ENCODE peak calls at places on chromosomes 4 and X, in eight cellular contexts. One of them, this sample, is unnamed.

GRCh38 chrX:30939928-30940327 is 50.9 kb upstream of the TAB3 start:
- DNase-seq in ACHN: no peak
- DNase-seq in left lung: no peak
- DNase-seq in adrenal gland: no peak
- DNase-seq in NCI-H1092: no peak
- DNase-seq in HT-29: no peak
- DNase-seq in T-helper 1 cell: no peak
- DNase-seq in GM12865: no peak
- DNase-seq in this sample: no peak

GRCh38 chr4:67584496-67584895 is 26.0 kb downstream of the STAP1 start:
- DNase-seq in ACHN: no peak
- DNase-seq in left lung: no peak
- DNase-seq in adrenal gland: no peak
- DNase-seq in NCI-H1092: no peak
- DNase-seq in HT-29: no peak
- DNase-seq in T-helper 1 cell: no peak
- DNase-seq in GM12865: no peak
- DNase-seq in this sample: no peak

GRCh38 chr4:97530676-97531075 is 612.6 kb downstream of the STPG2 start:
- DNase-seq in ACHN: no peak
- DNase-seq in left lung: no peak
- DNase-seq in adrenal gland: no peak
- DNase-seq in NCI-H1092: no peak
- DNase-seq in HT-29: no peak
- DNase-seq in T-helper 1 cell: no peak
- DNase-seq in GM12865: no peak
- DNase-seq in this sample: no peak

GRCh38 chr4:77819409-77819835 is 254 bp upstream of the CNOT6L start:
- DNase-seq in ACHN: no peak
- DNase-seq in left lung: no peak
- DNase-seq in adrenal gland: no peak
- DNase-seq in NCI-H1092: no peak
- DNase-seq in HT-29: no peak
- DNase-seq in T-helper 1 cell: no peak
- DNase-seq in GM12865: no peak
- DNase-seq in this sample: peak

GRCh38 chr4:33104190-33104773 is 2384.1 kb downstream of the PCDH7 start:
- DNase-seq in ACHN: no peak
- DNase-seq in left lung: no peak
- DNase-seq in adrenal gland: no peak
- DNase-seq in NCI-H1092: no peak
- DNase-seq in HT-29: no peak
- DNase-seq in T-helper 1 cell: no peak
- DNase-seq in GM12865: peak
- DNase-seq in this sample: no peak

GRCh38 chrX:150184487-150184886 is 178.6 kb upstream of the MAMLD1 start:
- DNase-seq in ACHN: no peak
- DNase-seq in left lung: no peak
- DNase-seq in adrenal gland: no peak
- DNase-seq in NCI-H1092: no peak
- DNase-seq in HT-29: no peak
- DNase-seq in T-helper 1 cell: no peak
- DNase-seq in GM12865: no peak
- DNase-seq in this sample: no peak

GRCh38 chr4:1775731-1776500 is 17.2 kb upstream of the FGFR3 start:
- DNase-seq in ACHN: peak
- DNase-seq in left lung: no peak
- DNase-seq in adrenal gland: no peak
- DNase-seq in NCI-H1092: no peak
- DNase-seq in HT-29: no peak
- DNase-seq in T-helper 1 cell: no peak
- DNase-seq in GM12865: no peak
- DNase-seq in this sample: no peak

GRCh38 chr4:152776352-152776751 is 3.2 kb downstream of the TIGD4 start:
- DNase-seq in ACHN: no peak
- DNase-seq in left lung: no peak
- DNase-seq in adrenal gland: no peak
- DNase-seq in NCI-H1092: no peak
- DNase-seq in HT-29: no peak
- DNase-seq in T-helper 1 cell: no peak
- DNase-seq in GM12865: no peak
- DNase-seq in this sample: no peak

GRCh38 chrX:147900349-147900748 is 11.4 kb upstream of the FMR1 start:
- DNase-seq in ACHN: no peak
- DNase-seq in left lung: no peak
- DNase-seq in adrenal gland: no peak
- DNase-seq in NCI-H1092: no peak
- DNase-seq in HT-29: no peak
- DNase-seq in T-helper 1 cell: no peak
- DNase-seq in GM12865: no peak
- DNase-seq in this sample: no peak

GRCh38 chrX:110215411-110215810 is 102.5 kb downstream of the AMMECR1 start:
- DNase-seq in ACHN: no peak
- DNase-seq in left lung: no peak
- DNase-seq in adrenal gland: no peak
- DNase-seq in NCI-H1092: no peak
- DNase-seq in HT-29: no peak
- DNase-seq in T-helper 1 cell: no peak
- DNase-seq in GM12865: no peak
- DNase-seq in this sample: no peak